ENCODE peak calls at places on chromosomes 12 and 14, in four cellular contexts. One of them, this sample, is unnamed.

GRCh38 chr14:103879570-103880333 is 32.4 kb upstream of the PPP1R13B start:
- DNase-seq in mesenchymal stem cell: no peak
- DNase-seq in A549: peak; percentile 75
- DNase-seq in cardiac muscle cell: peak; percentile 60
- DNase-seq in this sample: peak; percentile 71

GRCh38 chr12:106343213-106343509 is 14.4 kb upstream of the POLR3B start:
- DNase-seq in cardiac muscle cell: no peak
- DNase-seq in mesenchymal stem cell: no peak
- DNase-seq in A549: no peak
- DNase-seq in this sample: no peak

GRCh38 chr12:39064712-39065111 is 159.3 kb upstream of the CPNE8 start:
- DNase-seq in A549: no peak
- DNase-seq in cardiac muscle cell: no peak
- DNase-seq in mesenchymal stem cell: no peak
- DNase-seq in this sample: no peak

GRCh38 chr14:30710870-30711269 is 88.8 kb downstream of the SCFD1 start:
- DNase-seq in A549: no peak
- DNase-seq in mesenchymal stem cell: no peak
- DNase-seq in cardiac muscle cell: no peak
- DNase-seq in this sample: no peak

GRCh38 chr12:96501139-96501741 is 11.9 kb downstream of the CFAP54 start:
- DNase-seq in A549: peak; percentile 84
- DNase-seq in cardiac muscle cell: peak; percentile 84
- DNase-seq in mesenchymal stem cell: peak; percentile 48
- DNase-seq in this sample: no peak

GRCh38 chr12:20547788-20548575 is 147.2 kb upstream of the SLCO1C1 start:
- DNase-seq in mesenchymal stem cell: no peak
- DNase-seq in A549: no peak
- DNase-seq in cardiac muscle cell: peak; percentile 67
- DNase-seq in this sample: no peak

GRCh38 chr14:89428556-89429196 is 11.6 kb upstream of the FOXN3 start:
- DNase-seq in mesenchymal stem cell: no peak
- DNase-seq in A549: no peak
- DNase-seq in cardiac muscle cell: no peak
- DNase-seq in this sample: peak; percentile 52

GRCh38 chr14:26486922-26487321 is 110.9 kb downstream of the NOVA1 start:
- DNase-seq in cardiac muscle cell: no peak
- DNase-seq in mesenchymal stem cell: no peak
- DNase-seq in A549: no peak
- DNase-seq in this sample: no peak

GRCh38 chr14:49679271-49679670 is 8.7 kb downstream of the POLE2 start:
- DNase-seq in A549: no peak
- DNase-seq in mesenchymal stem cell: no peak
- DNase-seq in cardiac muscle cell: no peak
- DNase-seq in this sample: no peak

GRCh38 chr12:82818276-82819035 is 131.8 kb downstream of the TMTC2 start:
- DNase-seq in A549: no peak
- DNase-seq in cardiac muscle cell: no peak
- DNase-seq in mesenchymal stem cell: no peak
- DNase-seq in this sample: no peak

GRCh38 chr14:96852823-96853422 is 55.7 kb downstream of the VRK1 start:
- DNase-seq in A549: peak; percentile 56
- DNase-seq in cardiac muscle cell: peak; percentile 75
- DNase-seq in mesenchymal stem cell: peak; percentile 62
- DNase-seq in this sample: no peak

GRCh38 chr12:77401480-77402105 is 336.2 kb upstream of the E2F7 start:
- DNase-seq in cardiac muscle cell: no peak
- DNase-seq in mesenchymal stem cell: no peak
- DNase-seq in A549: no peak
- DNase-seq in this sample: no peak

GRCh38 chr12:58459191-58459590 is 461.1 kb downstream of the LRIG3 start:
- DNase-seq in mesenchymal stem cell: no peak
- DNase-seq in cardiac muscle cell: peak; percentile 35
- DNase-seq in A549: no peak
- DNase-seq in this sample: no peak

GRCh38 chr12:104669851-104670337 is 213.1 kb downstream of the CHST11 start:
- DNase-seq in mesenchymal stem cell: peak; percentile 63
- DNase-seq in A549: no peak
- DNase-seq in cardiac muscle cell: peak; percentile 67
- DNase-seq in this sample: peak; percentile 52

GRCh38 chr14:29419736-29420135 is 507.9 kb downstream of the PRKD1 start:
- DNase-seq in mesenchymal stem cell: no peak
- DNase-seq in cardiac muscle cell: no peak
- DNase-seq in A549: no peak
- DNase-seq in this sample: no peak

GRCh38 chr12:102602549-102602948 is 122.2 kb upstream of the IGF1 start:
- DNase-seq in A549: no peak
- DNase-seq in cardiac muscle cell: no peak
- DNase-seq in mesenchymal stem cell: no peak
- DNase-seq in this sample: no peak

GRCh38 chr14:101925152-101925551 is 39.2 kb upstream of the DYNC1H1 start:
- DNase-seq in cardiac muscle cell: no peak
- DNase-seq in mesenchymal stem cell: no peak
- DNase-seq in A549: no peak
- DNase-seq in this sample: no peak

GRCh38 chr12:2287151-2287550 is 234.4 kb downstream of the CACNA1C start:
- DNase-seq in A549: no peak
- DNase-seq in mesenchymal stem cell: no peak
- DNase-seq in cardiac muscle cell: no peak
- DNase-seq in this sample: no peak

GRCh38 chr12:92784356-92784755 is 81.6 kb downstream of the PLEKHG7 start:
- DNase-seq in mesenchymal stem cell: peak; percentile 57
- DNase-seq in cardiac muscle cell: no peak
- DNase-seq in A549: no peak
- DNase-seq in this sample: no peak

GRCh38 chr12:125871811-125872594 is 806.8 kb downstream of the AACS start:
- DNase-seq in cardiac muscle cell: no peak
- DNase-seq in A549: no peak
- DNase-seq in mesenchymal stem cell: no peak
- DNase-seq in this sample: no peak

GRCh38 chr12:94186461-94187237 is 38.3 kb downstream of the PLXNC1 start:
- DNase-seq in mesenchymal stem cell: peak; percentile 24
- DNase-seq in cardiac muscle cell: peak; percentile 78
- DNase-seq in A549: no peak
- DNase-seq in this sample: peak; percentile 67

GRCh38 chr14:36835145-36835544 is 173.5 kb downstream of the PAX9 start:
- DNase-seq in A549: no peak
- DNase-seq in mesenchymal stem cell: no peak
- DNase-seq in cardiac muscle cell: no peak
- DNase-seq in this sample: no peak

GRCh38 chr14:51328089-51328941 is 88.3 kb downstream of the TMX1 start:
- DNase-seq in A549: peak; percentile 9
- DNase-seq in mesenchymal stem cell: peak; percentile 77
- DNase-seq in cardiac muscle cell: peak; percentile 56
- DNase-seq in this sample: peak; percentile 63

GRCh38 chr12:57576613-57577160 is 14.3 kb upstream of the PIP4K2C start:
- DNase-seq in cardiac muscle cell: no peak
- DNase-seq in mesenchymal stem cell: no peak
- DNase-seq in A549: no peak
- DNase-seq in this sample: no peak

GRCh38 chr12:58919271-58920101 is 818 bp downstream of the LRIG3 start:
- DNase-seq in mesenchymal stem cell: peak; percentile 67
- DNase-seq in A549: peak; percentile 41
- DNase-seq in cardiac muscle cell: peak; percentile 40
- DNase-seq in this sample: peak; percentile 71

GRCh38 chr14:75119056-75119455 is 7.8 kb downstream of the NEK9 start:
- DNase-seq in cardiac muscle cell: peak; percentile 41
- DNase-seq in A549: no peak
- DNase-seq in mesenchymal stem cell: peak; percentile 43
- DNase-seq in this sample: no peak

GRCh38 chr12:57258977-57259970 is 8.3 kb upstream of the STAC3 start:
- DNase-seq in mesenchymal stem cell: no peak
- DNase-seq in cardiac muscle cell: peak; percentile 84
- DNase-seq in A549: no peak
- DNase-seq in this sample: no peak

GRCh38 chr12:91139264-91139663 is 28.0 kb upstream of the LUM start:
- DNase-seq in A549: no peak
- DNase-seq in cardiac muscle cell: peak; percentile 52
- DNase-seq in mesenchymal stem cell: peak; percentile 42
- DNase-seq in this sample: no peak

GRCh38 chr12:19971396-19971802 is 396.9 kb upstream of the PDE3A start:
- DNase-seq in mesenchymal stem cell: peak; percentile 69
- DNase-seq in cardiac muscle cell: no peak
- DNase-seq in A549: peak; percentile 91
- DNase-seq in this sample: no peak

GRCh38 chr14:25121342-25122129 is 71.6 kb upstream of the STXBP6 start:
- DNase-seq in mesenchymal stem cell: peak; percentile 80
- DNase-seq in A549: peak; percentile 53
- DNase-seq in cardiac muscle cell: peak; percentile 90
- DNase-seq in this sample: no peak

GRCh38 chr14:55077691-55078151 is 26.3 kb downstream of the MAPK1IP1L start:
- DNase-seq in mesenchymal stem cell: no peak
- DNase-seq in A549: no peak
- DNase-seq in cardiac muscle cell: peak; percentile 60
- DNase-seq in this sample: no peak

GRCh38 chr12:120903382-120903817 is 758 bp downstream of the SPPL3 start:
- DNase-seq in mesenchymal stem cell: peak; percentile 36
- DNase-seq in cardiac muscle cell: peak; percentile 12
- DNase-seq in A549: peak; percentile 40
- DNase-seq in this sample: peak; percentile 67

GRCh38 chr12:108768591-108769500 is 37.5 kb upstream of the CORO1C start:
- DNase-seq in mesenchymal stem cell: no peak
- DNase-seq in A549: peak; percentile 71
- DNase-seq in cardiac muscle cell: no peak
- DNase-seq in this sample: no peak

GRCh38 chr14:104974665-104975390 is 3.3 kb downstream of the AHNAK2 start:
- DNase-seq in mesenchymal stem cell: no peak
- DNase-seq in A549: no peak
- DNase-seq in cardiac muscle cell: no peak
- DNase-seq in this sample: no peak
- H3K4me1 ChIP-seq in mesenchymal stem cell: peaks cover 92% of the 10 kb centered on the region
- H3K4me1 ChIP-seq in A549: peaks cover 81% of the 10 kb centered on the region
- H3K4me1 ChIP-seq in cardiac muscle cell: peaks cover 4% of the 10 kb centered on the region
- H3K4me1 ChIP-seq in this sample: peaks cover 29% of the 10 kb centered on the region

DNA sequence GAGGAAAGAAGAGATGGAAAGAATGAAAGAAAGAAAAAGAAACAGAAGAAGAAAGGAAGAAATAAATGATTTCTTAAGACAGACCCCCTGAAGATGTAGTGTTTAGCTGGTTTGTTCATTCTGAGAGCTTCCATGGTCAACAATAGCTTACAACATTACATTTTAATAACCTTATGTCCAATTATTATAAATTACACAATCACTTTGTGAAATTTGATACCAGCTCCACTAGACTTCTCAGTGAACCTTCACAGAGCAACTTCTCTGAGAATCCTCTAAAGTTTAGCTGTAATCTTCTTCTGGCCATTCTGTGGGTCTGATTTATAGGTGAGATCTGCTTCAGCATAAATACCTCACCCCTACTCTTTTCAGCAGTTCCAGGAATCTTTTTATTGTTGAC is 27.9 kb downstream of the SIX1 start:
- DNase-seq in mesenchymal stem cell: no peak
- DNase-seq in A549: no peak
- DNase-seq in cardiac muscle cell: no peak
- DNase-seq in this sample: no peak
- H3K4me1 ChIP-seq in mesenchymal stem cell: peaks cover 2% of the 10 kb centered on the region
- H3K4me1 ChIP-seq in A549: peaks cover 6% of the 10 kb centered on the region
- H3K4me1 ChIP-seq in cardiac muscle cell: no peaks in the 10 kb centered on the region
- H3K4me1 ChIP-seq in this sample: no peaks in the 10 kb centered on the region

DNA sequence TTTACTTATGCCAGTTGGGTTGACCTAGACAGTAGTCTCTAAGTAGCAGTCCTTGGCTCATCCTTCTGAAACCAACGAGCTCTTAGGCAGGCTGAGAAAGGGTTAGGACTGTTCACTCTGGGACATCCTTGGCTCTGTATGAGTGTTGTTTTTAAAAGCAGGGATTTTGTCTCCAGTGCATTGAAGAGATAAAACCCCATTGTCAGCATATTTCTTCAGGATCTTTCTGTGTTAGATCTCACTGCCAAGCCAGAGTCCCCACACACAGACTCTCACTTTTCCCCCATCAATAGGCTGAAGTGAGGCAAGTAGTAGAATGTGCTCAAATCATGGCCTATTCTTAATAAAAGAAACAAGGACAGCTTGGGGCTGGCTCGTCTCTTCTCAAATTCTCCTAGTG is 123.4 kb upstream of the HIF1A start:
- DNase-seq in A549: no peak
- DNase-seq in cardiac muscle cell: peak; percentile 50
- DNase-seq in mesenchymal stem cell: no peak
- DNase-seq in this sample: no peak
- H3K4me1 ChIP-seq in A549: peaks cover 58% of the 10 kb centered on the region
- H3K4me1 ChIP-seq in cardiac muscle cell: peaks cover 27% of the 10 kb centered on the region
- H3K4me1 ChIP-seq in mesenchymal stem cell: peaks cover 32% of the 10 kb centered on the region
- H3K4me1 ChIP-seq in this sample: peaks cover 8% of the 10 kb centered on the region

GRCh38 chr14:95500772-95501401 is 15.6 kb downstream of the SYNE3 start:
- DNase-seq in mesenchymal stem cell: peak; percentile 89
- DNase-seq in cardiac muscle cell: peak; percentile 79
- DNase-seq in A549: peak; percentile 31
- DNase-seq in this sample: no peak

GRCh38 chr14:95502381-95502950 is 14.0 kb downstream of the SYNE3 start:
- DNase-seq in A549: no peak
- DNase-seq in mesenchymal stem cell: no peak
- DNase-seq in cardiac muscle cell: no peak
- DNase-seq in this sample: no peak

GRCh38 chr14:95498622-95499353 is 17.7 kb downstream of the SYNE3 start:
- DNase-seq in mesenchymal stem cell: no peak
- DNase-seq in cardiac muscle cell: peak; percentile 31
- DNase-seq in A549: no peak
- DNase-seq in this sample: peak; percentile 56

GRCh38 chr14:95499354-95499750 is 17.1 kb downstream of the SYNE3 start:
- DNase-seq in cardiac muscle cell: no peak
- DNase-seq in A549: no peak
- DNase-seq in mesenchymal stem cell: no peak
- DNase-seq in this sample: no peak

GRCh38 chr14:95500201-95500681 is 16.2 kb downstream of the SYNE3 start:
- DNase-seq in A549: no peak
- DNase-seq in cardiac muscle cell: no peak
- DNase-seq in mesenchymal stem cell: no peak
- DNase-seq in this sample: peak; percentile 18
- H3K4me1 ChIP-seq in A549: peaks cover 9% of the 10 kb centered on the region
- H3K4me1 ChIP-seq in cardiac muscle cell: peaks cover 31% of the 10 kb centered on the region
- H3K4me1 ChIP-seq in mesenchymal stem cell: peaks cover 13% of the 10 kb centered on the region
- H3K4me1 ChIP-seq in this sample: peaks cover 8% of the 10 kb centered on the region

DNA sequence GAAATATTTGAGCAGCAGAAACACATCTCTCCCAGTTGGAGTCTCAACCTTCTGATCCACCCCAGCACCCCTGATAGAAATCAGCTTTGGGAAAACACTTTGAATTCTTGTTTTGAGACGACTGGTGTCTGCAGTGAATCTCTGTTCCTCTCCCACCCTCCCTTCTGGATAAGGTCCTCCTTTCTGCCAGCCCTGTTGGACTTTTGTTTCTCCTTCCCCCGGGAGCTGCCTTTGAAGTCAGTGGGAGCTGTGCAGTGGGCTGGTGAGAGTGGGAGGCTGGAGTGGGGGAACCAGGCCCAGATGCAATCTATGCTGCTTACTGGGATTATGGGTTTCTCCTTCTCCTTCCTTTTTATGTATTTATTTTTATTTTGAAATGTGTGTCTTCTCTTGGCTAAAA is 49.0 kb downstream of the FLRT2 start:
- DNase-seq in mesenchymal stem cell: no peak
- DNase-seq in A549: no peak
- DNase-seq in cardiac muscle cell: no peak
- DNase-seq in this sample: no peak
- H3K4me1 ChIP-seq in mesenchymal stem cell: peaks cover 3% of the 10 kb centered on the region
- H3K4me1 ChIP-seq in A549: peaks cover 4% of the 10 kb centered on the region
- H3K4me1 ChIP-seq in cardiac muscle cell: peaks cover 55% of the 10 kb centered on the region
- H3K4me1 ChIP-seq in this sample: peaks cover 11% of the 10 kb centered on the region